ENCODE peak calls at places on chromosomes 2 and 18, in six cellular contexts. S, Q, R, T, U and X are unnamed samples.

GRCh38 chr2:133296396-133296795 is 271.9 kb downstream of the NCKAP5 start:
- DNase-seq in T (no peak), U (no peak), S (no peak), Q (no peak), R (no peak), X (no peak)

GRCh38 chr2:24973812-24974211 is 2.1 kb upstream of the DNAJC27 start:
- DNase-seq in U (no peak), Q (no peak), T (no peak), R (no peak), S (no peak), X (no peak)

GRCh38 chr18:43863180-43863579 is 585.9 kb upstream of the SYT4 start:
- DNase-seq in U (no peak), R (no peak), Q (no peak), T (no peak), S (no peak), X (no peak)

GRCh38 chr2:238787507-238787906 is 60.4 kb upstream of the TWIST2 start:
- DNase-seq in T (no peak), S (no peak), U (no peak), R (no peak), Q (no peak), X (peak; percentile 63)

GRCh38 chr2:191618789-191619185 is 59.1 kb upstream of the NABP1 start:
- DNase-seq in S (no peak), U (no peak), T (no peak), R (no peak), Q (no peak), X (peak; percentile 33)

GRCh38 chr2:17615728-17616351 is 75.3 kb downstream of the VSNL1 start:
- DNase-seq in Q (no peak), T (no peak), U (no peak), S (no peak), R (no peak), X (peak; percentile 46)

GRCh38 chr18:32598144-32598543 is 127.5 kb upstream of the GAREM1 start:
- DNase-seq in R (no peak), T (no peak), Q (no peak), S (no peak), U (no peak), X (no peak)

GRCh38 chr2:229610871-229611270 is 103.5 kb downstream of the DNER start:
- DNase-seq in Q (no peak), U (no peak), R (no peak), T (no peak), S (no peak), X (no peak)

GRCh38 chr2:53188846-53189245 is 578.8 kb upstream of the CHAC2 start:
- DNase-seq in S (no peak), R (no peak), T (no peak), Q (no peak), U (no peak), X (no peak)

DNA sequence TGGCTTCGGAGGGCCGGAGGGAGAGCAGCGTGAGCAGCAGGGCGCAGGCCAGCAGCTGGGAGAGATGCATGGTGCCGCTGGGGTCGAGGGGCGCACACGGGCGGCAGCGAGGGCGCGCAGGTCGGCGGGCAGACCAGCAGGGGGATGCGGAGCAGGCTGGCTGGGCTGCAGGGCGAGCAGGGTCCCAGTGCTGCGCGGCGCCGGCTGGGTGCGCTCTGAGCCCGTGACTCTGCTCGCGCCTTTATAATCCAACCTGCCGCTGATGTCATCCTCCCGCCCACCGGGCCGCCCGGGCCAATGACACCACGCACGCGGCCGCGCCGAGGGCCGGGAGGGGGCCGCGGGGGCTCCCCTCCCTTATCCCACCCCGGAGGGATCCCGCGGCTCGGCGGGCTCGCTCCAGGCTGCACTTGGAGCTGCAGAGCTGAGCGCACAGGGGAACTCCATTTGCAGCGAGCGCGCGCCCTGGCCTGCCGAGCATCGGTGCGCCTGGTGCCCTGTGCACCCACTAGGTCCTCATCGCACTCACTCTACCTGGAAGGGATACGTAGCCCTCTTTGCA is at the start of gene NPPC:
- DNase-seq in Q (peak; percentile 29), R (peak; percentile 51), T (peak; percentile 89), S (peak; percentile 46), U (peak; percentile 34), X (peak; percentile 29)
- TF ChIP-seq CTCF in Q (no peak), R (no peak), T (peak; percentile 60), S (peak; percentile 47), U (no peak), X (no peak)

DNA sequence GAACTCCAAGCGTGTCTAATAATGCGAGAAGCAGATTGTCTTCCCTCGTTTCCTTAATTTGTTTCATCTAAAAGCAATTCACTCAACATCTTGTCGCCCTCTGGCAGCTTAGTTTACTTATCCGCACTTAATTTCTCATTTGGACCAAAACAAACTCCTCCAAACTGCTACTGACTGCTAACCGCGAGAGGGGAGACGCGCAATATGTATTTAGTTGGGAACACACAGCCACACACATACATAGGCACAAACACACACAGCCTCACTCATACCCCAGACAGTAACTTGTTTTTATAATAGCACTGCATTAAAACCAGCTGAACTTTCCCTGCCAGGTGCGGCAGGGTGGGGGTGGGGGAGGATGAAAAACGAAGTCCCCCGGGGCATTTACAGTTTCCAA is 2.6 kb downstream of the ERBB4 start:
- DNase-seq in T (peak; percentile 15), U (no peak), S (no peak), R (no peak), Q (no peak), X (no peak)
- H3K4me3 ChIP-seq in T (peak overlapping the region; percentile 77), U (no peak overlapping the region), S (peak overlapping the region; percentile 50), R (peak overlapping the region; percentile 61), Q (no peak overlapping the region), X (no peak overlapping the region)

DNA sequence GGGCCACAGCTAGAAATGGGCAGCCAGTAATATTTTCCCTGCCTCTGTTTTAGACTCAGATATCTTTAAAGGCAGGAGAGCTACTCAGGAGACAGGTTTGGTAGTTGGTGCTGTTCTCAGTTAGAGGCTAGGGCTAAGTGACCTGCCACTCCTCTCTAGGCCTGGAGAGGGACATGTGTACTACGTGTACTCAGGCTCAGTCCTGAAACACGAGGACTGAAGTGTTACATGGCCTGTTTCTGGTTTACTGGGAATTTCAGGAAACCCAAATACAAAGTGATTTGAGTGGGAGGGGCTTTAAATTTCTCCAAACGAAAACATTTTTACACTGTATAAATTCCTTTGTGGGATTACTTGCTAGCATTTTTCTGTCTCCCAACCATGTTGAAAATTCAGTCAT is 343.4 kb downstream of the CYP26B1 start:
- DNase-seq in R (no peak), Q (no peak), S (no peak), T (no peak), U (no peak), X (peak; percentile 79)
- TF ChIP-seq CTCF in R (no peak), Q (no peak), S (no peak), T (no peak), U (no peak), X (peak; percentile 62)

GRCh38 chr2:8119782-8120551 is 561.9 kb upstream of the ID2 start:
- DNase-seq in T (peak; percentile 41), U (peak; percentile 70), R (no peak), S (no peak), Q (peak; percentile 40), X (peak; percentile 73)
- H3K4me3 ChIP-seq in T (no peak overlapping the region), U (no peak overlapping the region), R (no peak overlapping the region), S (no peak overlapping the region), Q (no peak overlapping the region), X (no peak overlapping the region)

DNA sequence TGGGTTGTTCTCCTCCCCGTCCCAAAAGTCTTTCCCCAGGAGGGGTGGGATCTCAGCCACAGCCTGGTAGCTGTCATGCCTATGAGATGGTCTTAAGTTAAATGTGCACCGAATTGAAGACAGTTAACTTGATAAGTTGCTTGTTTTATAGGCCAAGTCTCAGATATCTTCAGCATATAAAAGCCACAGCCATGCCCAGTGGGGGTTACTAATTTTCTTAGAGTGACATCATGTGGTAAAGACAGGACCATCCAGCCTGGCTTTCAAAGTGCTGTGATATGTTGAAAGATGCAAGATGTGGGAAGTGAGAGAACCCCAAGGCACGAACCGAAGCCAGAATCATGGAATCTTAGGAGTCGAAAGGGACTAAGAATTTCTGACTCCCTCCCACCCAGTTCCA is 42.1 kb upstream of the FAM124B start:
- DNase-seq in T (no peak), Q (no peak), S (no peak), R (no peak), U (no peak), X (no peak)
- TF ChIP-seq CTCF in T (no peak), Q (no peak), S (no peak), R (no peak), U (no peak), X (no peak)

GRCh38 chr2:75233965-75234364 is 34.6 kb upstream of the TACR1 start:
- DNase-seq in R (no peak), Q (no peak), U (no peak), T (no peak), S (no peak), X (no peak)

GRCh38 chr2:75243219-75243618 is 43.9 kb upstream of the TACR1 start:
- DNase-seq in T (no peak), S (no peak), U (no peak), R (no peak), Q (no peak), X (no peak)

GRCh38 chr2:75237296-75237695 is 38.0 kb upstream of the TACR1 start:
- DNase-seq in S (no peak), T (no peak), R (no peak), Q (no peak), U (no peak), X (no peak)

GRCh38 chr2:75241696-75242095 is 42.4 kb upstream of the TACR1 start:
- DNase-seq in Q (no peak), S (no peak), T (no peak), R (no peak), U (no peak), X (no peak)

DNA sequence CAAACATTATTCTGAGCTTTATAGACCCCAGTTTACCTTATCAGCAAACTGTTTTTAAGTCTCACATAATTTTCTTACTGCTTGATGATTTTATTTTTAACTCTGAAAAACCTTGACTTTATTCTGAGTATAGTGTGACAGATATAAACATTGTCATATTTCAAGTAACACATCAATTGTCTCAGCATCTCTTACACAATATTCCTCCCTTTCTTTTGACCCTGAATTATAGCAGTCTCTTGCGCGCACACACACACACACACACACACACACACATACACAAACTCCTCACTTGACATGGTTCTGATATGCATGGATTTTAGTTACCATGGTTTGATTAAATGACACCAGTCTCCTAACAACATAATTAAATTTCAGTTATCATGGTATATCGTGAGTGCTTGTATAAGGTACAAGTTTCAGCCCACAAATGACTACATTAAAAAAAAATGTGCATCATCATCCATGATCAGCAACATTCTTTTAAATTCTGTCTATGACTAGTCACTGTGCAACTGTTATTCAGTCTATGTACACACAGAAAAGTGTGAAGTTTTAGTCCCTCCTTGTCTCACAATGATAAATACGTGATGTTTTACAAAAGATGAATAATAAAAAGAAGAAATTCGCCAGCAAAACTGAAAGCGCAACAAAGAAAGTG is 39.5 kb upstream of the TACR1 start:
- DNase-seq in R (no peak), S (peak; percentile 48), U (no peak), T (no peak), Q (no peak), X (peak; percentile 83)
- H3K4me3 ChIP-seq in R (no peak overlapping the region), S (peak overlapping the region; percentile 46), U (no peak overlapping the region), T (no peak overlapping the region), Q (no peak overlapping the region), X (no peak overlapping the region)